ENCODE peak calls at places on chromosomes 2 and 18, in ten cellular contexts. R, M, G, I, V, B, W, E, H and T are unnamed samples.

GRCh38 chr18:55337908-55338521 is 250.0 kb downstream of the TCF4 start:
- DNase-seq in E (no peak), I (no peak), M (no peak), V (no peak), R (no peak), G (no peak), H (no peak), W (no peak), B (no peak), T (no peak)

GRCh38 chr18:37574113-37574512 is 8.5 kb upstream of the CELF4 start:
- DNase-seq in I (no peak), B (no peak), W (no peak), V (no peak), H (no peak), M (no peak), G (no peak), R (no peak), E (no peak), T (no peak)

GRCh38 chr2:174332607-174333001 is 2.1 kb upstream of the SP9 start:
- DNase-seq in W (no peak), I (no peak), G (peak; percentile 41), H (no peak), M (no peak), R (no peak), E (no peak), B (no peak), V (peak; percentile 85), T (no peak)

GRCh38 chr18:48814490-48815181 is 136.1 kb downstream of the SMAD7 start:
- DNase-seq in E (no peak), G (peak; percentile 1), W (no peak), I (no peak), B (peak; percentile 9), V (no peak), R (no peak), M (no peak), H (no peak), T (peak; percentile 55)

GRCh38 chr2:230861564-230862255 is 3.0 kb upstream of the ITM2C start:
- DNase-seq in B (no peak), I (no peak), V (peak; percentile 72), W (no peak), H (no peak), M (no peak), G (no peak), R (no peak), E (no peak), T (peak; percentile 69)

GRCh38 chr18:650428-650858 is 7.0 kb upstream of the TYMS start:
- DNase-seq in I (no peak), R (no peak), M (no peak), W (peak; percentile 14), E (no peak), G (no peak), V (no peak), H (no peak), B (peak; percentile 27), T (no peak)

GRCh38 chr2:84879595-84880394 is 1.1 kb downstream of the TRABD2A start:
- DNase-seq in H (no peak), R (no peak), G (peak; percentile 39), I (no peak), V (no peak), B (peak; percentile 59), M (no peak), W (no peak), E (no peak), T (peak; percentile 87)

GRCh38 chr2:109446531-109447131 is 167.1 kb downstream of the SEPTIN10 start:
- DNase-seq in B (no peak), V (no peak), R (no peak), W (no peak), I (no peak), H (no peak), E (peak; percentile 62), M (no peak), G (no peak), T (peak; percentile 73)

GRCh38 chr18:614980-615607 is 18.3 kb downstream of the CLUL1 start:
- DNase-seq in W (no peak), H (no peak), R (no peak), B (no peak), M (no peak), V (no peak), G (no peak), I (no peak), E (no peak), T (no peak)

GRCh38 chr2:234245945-234246344 is 195.4 kb downstream of the SPP2 start:
- DNase-seq in B (no peak), I (no peak), V (peak; percentile 4), G (no peak), R (peak; percentile 43), H (no peak), W (no peak), M (no peak), E (peak; percentile 69), T (no peak)